ENCODE peak calls at places on chromosomes 5 and 9, in seven cellular contexts. V is K562, W is breast epithelium, H is HepG2, F is sigmoid colon, O is transverse colon, Y is stomach. L is an unnamed sample.

GRCh38 chr9:8365466-8366160 is 566.0 kb upstream of the DMAC1 start:
- DNase-seq in V (no peak), W (no peak), H (no peak), F (no peak), O (no peak), Y (no peak), L (no peak)

GRCh38 chr9:30362368-30362767 is 2022.1 kb upstream of the ACO1 start:
- DNase-seq in V (no peak), W (no peak), H (no peak), F (no peak), O (no peak), Y (no peak), L (no peak)

GRCh38 chr5:145697251-145698016 is 137.7 kb downstream of the PRELID2 start:
- DNase-seq in V (peak), W (no peak), H (peak), F (no peak), O (peak), Y (no peak), L (no peak)

GRCh38 chr9:4258321-4259093 is 41.4 kb downstream of the GLIS3 start:
- DNase-seq in V (no peak), W (no peak), H (no peak), F (no peak), O (no peak), Y (no peak), L (no peak)

GRCh38 chr9:89619019-89619418 is 14.2 kb downstream of the GADD45G start:
- DNase-seq in V (no peak), W (no peak), H (no peak), F (no peak), O (no peak), Y (no peak), L (no peak)

GRCh38 chr9:96587916-96588315 is 31.7 kb downstream of the CDC14B start:
- DNase-seq in V (no peak), W (no peak), H (no peak), F (no peak), O (no peak), Y (no peak), L (no peak)

GRCh38 chr5:112776301-112776856 is 38.7 kb downstream of the APC start:
- DNase-seq in V (no peak), W (no peak), H (no peak), F (no peak), O (no peak), Y (no peak), L (no peak)

GRCh38 chr9:35060548-35061207 is 11.7 kb downstream of the VCP start:
- DNase-seq in V (no peak), W (no peak), H (no peak), F (no peak), O (no peak), Y (no peak), L (no peak)

GRCh38 chr5:175811594-175811993 is 59.8 kb upstream of the CPLX2 start:
- DNase-seq in V (no peak), W (no peak), H (no peak), F (no peak), O (no peak), Y (no peak), L (no peak)

GRCh38 chr9:32431196-32431595 is 46.8 kb downstream of the ACO1 start:
- DNase-seq in V (no peak), W (no peak), H (no peak), F (no peak), O (no peak), Y (no peak), L (no peak)

GRCh38 chr9:3502560-3503398 is 23.0 kb downstream of the RFX3 start:
- DNase-seq in V (no peak), W (no peak), H (no peak), F (no peak), O (no peak), Y (no peak), L (no peak)

GRCh38 chr5:28880936-28881335 is 1842.5 kb upstream of the CDH9 start:
- DNase-seq in V (no peak), W (no peak), H (no peak), F (no peak), O (no peak), Y (no peak), L (no peak)

GRCh38 chr5:149667084-149667826 is 62.9 kb upstream of the PPARGC1B start:
- DNase-seq in V (peak), W (no peak), H (peak), F (no peak), O (peak), Y (no peak), L (no peak)

GRCh38 chr9:89411759-89412158 is 86.2 kb downstream of the SEMA4D start:
- DNase-seq in V (no peak), W (no peak), H (no peak), F (no peak), O (no peak), Y (no peak), L (no peak)

GRCh38 chr5:2749514-2750025 is 1.9 kb downstream of the IRX2 start:
- DNase-seq in V (no peak), W (no peak), H (no peak), F (no peak), O (no peak), Y (no peak), L (no peak)

GRCh38 chr9:93009337-93010015 is 49.0 kb upstream of the SUSD3 start:
- DNase-seq in V (no peak), W (no peak), H (no peak), F (no peak), O (no peak), Y (no peak), L (no peak)

DNA sequence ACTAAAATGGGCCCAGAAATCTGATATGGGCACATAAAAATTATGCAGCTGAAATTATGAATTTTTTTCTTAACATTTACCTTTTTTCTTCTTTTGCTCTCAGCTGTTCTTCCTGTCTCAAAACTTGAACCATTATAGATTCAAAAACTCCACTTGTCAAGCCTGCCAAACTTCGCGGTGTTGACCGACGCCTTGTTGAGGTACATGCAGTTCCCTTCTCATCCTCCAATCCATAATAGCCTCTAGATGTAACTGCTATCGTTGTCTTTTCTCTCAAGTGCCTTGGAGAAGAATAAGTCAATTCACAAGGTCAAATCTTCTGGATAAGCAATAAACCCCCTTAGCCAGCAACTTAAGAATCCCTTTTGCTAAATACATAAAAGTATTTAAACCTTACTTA is 27.2 kb downstream of the RANBP6 start:
- DNase-seq in V (no peak), W (no peak), H (no peak), F (no peak), O (no peak), Y (no peak), L (no peak)
- TF ChIP-seq POLR2A in V (no peak), W (no peak), H (no peak), F (no peak), O (no peak), Y (no peak), L (no peak)

DNA sequence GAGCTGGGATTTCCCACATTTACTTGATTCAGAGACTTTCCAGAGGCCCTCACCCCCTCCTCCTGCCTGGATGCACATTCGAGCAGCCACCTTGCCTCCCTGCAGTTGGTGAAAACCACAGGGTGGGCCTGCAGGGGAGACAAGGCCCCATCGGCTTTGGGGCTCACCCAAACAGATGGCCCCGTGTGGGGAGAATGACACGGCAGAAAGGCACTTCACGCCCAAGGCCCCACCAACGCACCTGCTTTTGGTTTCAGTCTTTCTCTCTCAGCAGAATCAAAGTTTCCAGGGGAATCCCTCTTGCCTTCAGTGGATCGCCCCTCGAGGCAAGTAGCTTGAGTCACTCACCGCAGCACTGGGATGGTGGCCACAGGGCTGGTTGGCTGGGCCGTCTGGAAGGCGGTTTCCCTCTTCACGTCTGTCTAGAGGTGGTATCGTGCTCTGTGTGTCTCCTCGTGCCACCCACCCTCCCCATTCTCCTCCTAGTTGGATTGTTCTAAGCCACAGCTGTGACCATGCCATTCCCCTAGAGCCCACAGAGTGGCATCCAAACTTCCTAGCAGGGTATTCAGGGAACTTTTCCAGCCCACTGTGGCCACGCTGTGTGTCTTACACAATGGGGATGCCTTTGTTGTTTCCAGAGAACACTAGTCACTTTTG is 31.8 kb downstream of the SEC61B start:
- DNase-seq in V (peak), W (peak), H (no peak), F (no peak), O (peak), Y (no peak), L (peak)
- TF ChIP-seq POLR2AphosphoS5 in V (no peak), W (no peak), H (no peak), F (no peak), O (no peak), Y (no peak), L (no peak)

DNA sequence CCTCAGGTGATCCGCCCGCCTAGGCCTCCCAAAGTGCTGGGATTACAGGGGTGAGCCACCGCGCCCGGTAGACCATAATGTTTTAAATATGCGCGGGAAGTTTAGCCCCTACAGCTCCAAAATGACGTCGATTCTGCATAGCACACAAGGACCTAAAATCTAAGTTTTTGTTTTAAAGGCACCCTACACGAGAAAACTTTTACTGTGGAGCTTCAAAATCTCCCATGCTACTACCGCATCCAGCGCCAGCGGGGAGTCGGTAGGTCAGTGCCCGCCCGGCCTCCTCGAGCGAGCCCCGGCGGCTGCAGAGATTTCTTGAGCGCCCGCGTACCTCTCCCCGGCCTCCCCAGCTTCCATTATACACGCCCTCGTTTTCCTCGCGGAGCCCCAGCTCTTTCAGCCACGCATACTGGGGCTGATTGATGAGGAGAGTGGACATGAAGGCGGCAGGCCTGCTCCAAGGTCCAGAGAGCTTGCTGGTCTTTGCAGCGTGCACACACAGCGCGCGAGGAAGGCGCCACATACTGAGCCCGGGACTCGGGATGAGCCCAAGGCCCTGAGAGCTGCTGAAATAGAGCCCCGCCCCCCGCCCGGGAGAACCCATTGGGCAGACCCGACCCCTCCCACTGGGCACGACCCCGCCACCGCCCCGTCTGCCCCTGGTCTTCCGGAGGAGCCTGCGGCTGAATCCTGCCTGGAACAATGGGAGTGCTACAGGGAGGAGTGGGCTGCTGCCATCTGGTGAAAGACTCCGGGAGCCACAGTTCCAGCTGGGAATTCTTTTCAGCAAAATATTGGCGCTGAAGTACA is at the start of gene ALDH7A1:
- DNase-seq in V (no peak), W (peak), H (peak), F (peak), O (peak), Y (peak), L (peak)
- TF ChIP-seq CTCF in V (no peak), W (peak), H (peak), F (peak), O (no peak), Y (peak), L (peak)

GRCh38 chr9:5582835-5583195 is 46.1 kb upstream of the RIC1 start:
- DNase-seq in V (no peak), W (no peak), H (no peak), F (no peak), O (no peak), Y (no peak), L (no peak)
- TF ChIP-seq POLR2A in V (no peak), W (no peak), H (no peak), F (no peak), O (no peak), Y (no peak), L (no peak)

L was measured in upper lobe of left lung.